ENCODE peak calls at places on chromosomes 7 and 10, in four cellular contexts. H is AG09309, M is endothelial cell, F is fibroblast of mammary gland. A is an unnamed sample.

GRCh38 chr7:18354686-18355085 is 140.9 kb upstream of the HDAC9 start:
- DNase-seq in H (no peak), M (no peak), F (no peak), A (no peak)

GRCh38 chr7:22549667-22550513 is 49.9 kb upstream of the STEAP1B start:
- DNase-seq in H (no peak), M (peak; percentile 84), F (no peak), A (peak; percentile 48)

GRCh38 chr10:132790470-132790869 is 4.5 kb upstream of the NKX6-2 start:
- DNase-seq in H (no peak), M (no peak), F (no peak), A (no peak)

GRCh38 chr10:6019010-6019782 is 41.9 kb upstream of the IL15RA start:
- DNase-seq in H (no peak), M (no peak), F (no peak), A (no peak)

GRCh38 chr10:44576715-44577191 is 191.9 kb upstream of the CXCL12 start:
- DNase-seq in H (peak; percentile 79), M (no peak), F (no peak), A (no peak)

GRCh38 chr7:95718556-95719410 is 53.6 kb upstream of the DYNC1I1 start:
- DNase-seq in H (peak; percentile 1), M (no peak), F (peak; percentile 43), A (no peak)

GRCh38 chr7:20329389-20330175 is 1.1 kb upstream of the ITGB8 start:
- DNase-seq in H (no peak), M (peak; percentile 47), F (peak; percentile 65), A (peak; percentile 67)

GRCh38 chr10:95513941-95514392 is 47.2 kb downstream of the SORBS1 start:
- DNase-seq in H (peak; percentile 14), M (no peak), F (peak; percentile 47), A (no peak)

GRCh38 chr7:150408393-150409299 is 29.5 kb downstream of the ZNF775 start:
- DNase-seq in H (no peak), M (no peak), F (no peak), A (no peak)